ENCODE peak calls at places on chromosomes 4 and X, in nine cellular contexts. K is SW480; I is CD4-positive, alpha-beta memory T cell; W is iris pigment epithelial cell; B is non-pigmented ciliary epithelial cell; E is amniotic stem cell; Y is fibroblast of mammary gland; L is A172; V is nucleus accumbens. T is an unnamed sample.

GRCh38 chr4:41683321-41683720 is 65.2 kb downstream of the PHOX2B start:
- DNase-seq in K (no peak), I (no peak), W (peak), B (no peak), E (no peak), Y (no peak), L (no peak), V (no peak), T (no peak)

GRCh38 chr4:119315036-119315435 is 6.9 kb downstream of the FABP2 start:
- DNase-seq in K (no peak), I (no peak), W (no peak), B (no peak), E (no peak), Y (peak), L (no peak), V (no peak), T (no peak)

GRCh38 chr4:63505714-63506460 is 903.4 kb downstream of the TECRL start:
- DNase-seq in K (no peak), I (no peak), W (no peak), B (no peak), E (no peak), Y (no peak), L (no peak), V (no peak), T (no peak)

GRCh38 chrX:6778547-6779231 is 243.8 kb upstream of the VCX3A start:
- DNase-seq in K (no peak), I (no peak), W (no peak), B (no peak), E (no peak), Y (no peak), L (no peak), V (peak), T (no peak)

GRCh38 chr4:100430441-100430840 is 87.4 kb downstream of the EMCN start:
- DNase-seq in K (no peak), I (no peak), W (no peak), B (no peak), E (no peak), Y (no peak), L (no peak), V (no peak), T (no peak)

GRCh38 chr4:185811509-185812364 is at the start of gene SORBS2:
- DNase-seq in K (peak), I (no peak), W (peak), B (peak), E (no peak), Y (peak), L (peak), V (peak), T (no peak)

GRCh38 chrX:121958886-121959285 is 911.5 kb downstream of the GLUD2 start:
- DNase-seq in K (no peak), I (no peak), W (peak), B (peak), E (no peak), Y (peak), L (peak), V (no peak), T (no peak)

GRCh38 chr4:184664445-184665210 is 15.1 kb downstream of the PRIMPOL start:
- DNase-seq in K (peak), I (no peak), W (peak), B (no peak), E (no peak), Y (peak), L (peak), V (no peak), T (no peak)

GRCh38 chrX:69028006-69028760 is 137.1 kb downstream of the PJA1 start:
- DNase-seq in K (no peak), I (no peak), W (no peak), B (no peak), E (no peak), Y (no peak), L (no peak), V (no peak), T (no peak)

GRCh38 chrX:70553516-70553915 is 108.9 kb downstream of the DLG3 start:
- DNase-seq in K (no peak), I (no peak), W (no peak), B (no peak), E (no peak), Y (no peak), L (no peak), V (no peak), T (peak)

GRCh38 chr4:122309988-122310626 is 68.7 kb upstream of the ADAD1 start:
- DNase-seq in K (peak), I (no peak), W (no peak), B (no peak), E (no peak), Y (peak), L (no peak), V (no peak), T (no peak)

GRCh38 chr4:79552311-79552710 is 144.3 kb upstream of the GK2 start:
- DNase-seq in K (no peak), I (no peak), W (no peak), B (no peak), E (no peak), Y (no peak), L (no peak), V (no peak), T (no peak)

T was measured in CD4-positive, CD25-positive, alpha-beta regulatory T cell.